ENCODE peak calls at places on chromosomes 6 and 20, in seven cellular contexts. W, T, R, K, S, Y and F are unnamed samples.
A peak's percentile ranks its signal among the peaks of the same experiment; 100 is the strongest.

GRCh38 chr20:47506335-47506734 is 4.6 kb downstream of the NCOA3 start:
- DNase-seq in W (no peak), T (peak; percentile 10), R (no peak), K (no peak), S (no peak), Y (no peak), F (no peak)

GRCh38 chr20:23136893-23137745 is 51.0 kb upstream of the CD93 start:
- DNase-seq in W (no peak), T (no peak), R (no peak), K (peak; percentile 57), S (no peak), Y (no peak), F (no peak)

GRCh38 chr6:145116591-145117178 is 618.6 kb downstream of the EPM2A start:
- DNase-seq in W (no peak), T (no peak), R (no peak), K (no peak), S (no peak), Y (no peak), F (no peak)

GRCh38 chr20:32506721-32507120 is 78.4 kb downstream of the NOL4L start:
- DNase-seq in W (no peak), T (no peak), R (no peak), K (no peak), S (no peak), Y (no peak), F (no peak)

GRCh38 chr6:20056350-20056992 is 155.8 kb downstream of the MBOAT1 start:
- DNase-seq in W (no peak), T (no peak), R (peak; percentile 52), K (no peak), S (peak; percentile 44), Y (peak; percentile 8), F (no peak)

GRCh38 chr6:148348778-148349177 is 6.1 kb downstream of the SASH1 start:
- DNase-seq in W (no peak), T (no peak), R (no peak), K (no peak), S (no peak), Y (no peak), F (no peak)

GRCh38 chr6:10558575-10558974 is 37.4 kb downstream of the GCNT2 start:
- DNase-seq in W (peak; percentile 63), T (peak; percentile 16), R (no peak), K (peak; percentile 71), S (peak; percentile 34), Y (no peak), F (no peak)

GRCh38 chr20:44720617-44720993 is 5.4 kb downstream of the CCN5 start:
- DNase-seq in W (no peak), T (peak; percentile 24), R (peak; percentile 48), K (no peak), S (no peak), Y (peak; percentile 84), F (no peak)

GRCh38 chr6:28134015-28134414 is 7.7 kb upstream of the ZKSCAN8 start:
- DNase-seq in W (no peak), T (no peak), R (peak; percentile 29), K (no peak), S (peak; percentile 45), Y (peak; percentile 32), F (peak; percentile 48)

GRCh38 chr6:36934868-36935267 is 19.7 kb upstream of the PI16 start:
- DNase-seq in W (no peak), T (no peak), R (no peak), K (no peak), S (no peak), Y (no peak), F (no peak)

GRCh38 chr6:170036916-170037315 is 254.0 kb downstream of the DLL1 start:
- DNase-seq in W (peak; percentile 7), T (no peak), R (no peak), K (peak; percentile 37), S (no peak), Y (no peak), F (no peak)

GRCh38 chr20:56409521-56409920 is 2.5 kb upstream of the CASS4 start:
- DNase-seq in W (no peak), T (no peak), R (no peak), K (no peak), S (no peak), Y (no peak), F (peak; percentile 75)

GRCh38 chr6:162364488-162364887 is 363.1 kb downstream of the PRKN start:
- DNase-seq in W (no peak), T (no peak), R (no peak), K (no peak), S (no peak), Y (no peak), F (no peak)

GRCh38 chr6:49787176-49787575 is at the start of gene PGK2:
- DNase-seq in W (no peak), T (no peak), R (peak; percentile 29), K (no peak), S (no peak), Y (no peak), F (no peak)

GRCh38 chr6:169589293-169589692 is 112.5 kb downstream of the WDR27 start:
- DNase-seq in W (peak; percentile 51), T (no peak), R (no peak), K (no peak), S (peak; percentile 88), Y (peak; percentile 2), F (no peak)

GRCh38 chr6:167079853-167080297 is 43.0 kb upstream of the CCR6 start:
- DNase-seq in W (peak; percentile 54), T (no peak), R (no peak), K (no peak), S (no peak), Y (peak; percentile 8), F (no peak)

GRCh38 chr6:13454286-13455221 is 32.8 kb downstream of the GFOD1 start:
- DNase-seq in W (peak; percentile 62), T (no peak), R (no peak), K (peak; percentile 84), S (peak; percentile 32), Y (no peak), F (peak; percentile 87)

GRCh38 chr6:131136021-131136847 is 967 bp downstream of the AKAP7 start:
- DNase-seq in W (peak; percentile 16), T (no peak), R (no peak), K (no peak), S (peak; percentile 60), Y (peak; percentile 15), F (no peak)

GRCh38 chr6:157670466-157671186 is 152.4 kb upstream of the SNX9 start:
- DNase-seq in W (no peak), T (no peak), R (no peak), K (peak; percentile 78), S (no peak), Y (no peak), F (peak; percentile 27)

GRCh38 chr6:132007474-132008190 is 56.5 kb upstream of the CCN2 start:
- DNase-seq in W (no peak), T (no peak), R (no peak), K (no peak), S (no peak), Y (peak; percentile 38), F (no peak)

DNA sequence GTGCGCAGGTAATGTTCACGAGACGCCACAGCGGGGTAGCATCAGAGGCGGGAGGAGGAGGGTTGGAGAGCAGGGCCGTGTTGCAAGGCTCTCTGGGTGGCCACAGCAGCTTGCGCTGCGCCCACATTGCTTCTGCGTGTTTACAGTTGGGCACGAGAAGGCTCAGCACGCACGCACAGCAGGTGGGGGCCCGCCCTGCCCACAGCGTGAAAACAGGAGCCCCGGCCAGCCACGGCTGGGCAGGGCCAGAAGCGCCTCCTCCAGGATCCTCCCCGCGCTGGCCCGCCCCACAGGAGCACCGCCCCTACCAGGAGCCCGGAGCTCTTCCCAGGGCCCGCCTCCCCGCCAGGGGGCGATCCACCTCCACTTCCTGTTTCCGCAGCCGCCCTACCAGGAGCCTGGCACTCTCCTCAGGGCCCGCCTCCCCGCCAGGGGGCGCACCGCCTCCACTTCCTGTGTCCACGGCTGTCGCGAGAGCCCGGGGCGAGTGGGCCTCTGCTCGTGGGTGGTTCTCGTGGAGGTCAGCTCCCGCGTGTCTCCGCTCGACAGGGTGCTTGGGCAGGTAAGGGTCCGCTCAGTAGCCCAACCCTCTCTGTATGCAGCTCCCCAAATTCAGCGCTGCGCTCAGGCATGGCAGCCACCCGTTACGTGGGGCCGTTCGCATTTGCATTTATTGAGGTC is at the start of gene FAM50B:
- DNase-seq in W (peak; percentile 94), T (peak; percentile 90), R (no peak), K (peak; percentile 96), S (peak; percentile 86), Y (no peak), F (peak; percentile 84)
- H3K27ac ChIP-seq in W (peak within 1 kb of the TSS; percentile 74), T (peak within 1 kb of the TSS; percentile 64), R (no peak within 1 kb of the TSS), K (peak within 1 kb of the TSS; percentile 67), S (peak within 1 kb of the TSS; percentile 21), Y (no peak within 1 kb of the TSS), F (peak within 1 kb of the TSS; percentile 43)

DNA sequence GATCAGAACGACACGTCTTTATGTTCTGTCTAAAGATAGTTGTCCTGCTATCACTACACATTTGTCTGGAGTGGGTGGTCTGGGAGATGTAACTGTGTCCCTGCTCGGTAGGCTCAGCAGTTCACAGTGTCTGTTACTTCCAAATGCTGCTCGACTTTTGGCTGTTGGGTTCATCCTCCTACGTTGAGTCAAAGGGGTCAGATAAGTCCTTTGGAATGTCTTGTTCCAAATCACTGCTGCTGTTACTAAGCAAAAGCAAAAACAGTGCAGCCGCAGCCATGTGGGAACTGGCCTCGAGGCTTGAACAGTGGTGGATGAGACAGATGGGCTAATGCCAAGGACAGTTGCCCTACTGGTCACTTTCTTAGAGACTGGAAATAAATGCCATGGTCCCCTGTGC is 272.2 kb upstream of the MAP3K7 start:
- DNase-seq in W (no peak), T (no peak), R (no peak), K (no peak), S (no peak), Y (no peak), F (no peak)
- TF ChIP-seq POLR2AphosphoS5 in W (no peak), T (no peak), R (no peak), K (no peak), S (no peak), Y (no peak), F (no peak)

DNA sequence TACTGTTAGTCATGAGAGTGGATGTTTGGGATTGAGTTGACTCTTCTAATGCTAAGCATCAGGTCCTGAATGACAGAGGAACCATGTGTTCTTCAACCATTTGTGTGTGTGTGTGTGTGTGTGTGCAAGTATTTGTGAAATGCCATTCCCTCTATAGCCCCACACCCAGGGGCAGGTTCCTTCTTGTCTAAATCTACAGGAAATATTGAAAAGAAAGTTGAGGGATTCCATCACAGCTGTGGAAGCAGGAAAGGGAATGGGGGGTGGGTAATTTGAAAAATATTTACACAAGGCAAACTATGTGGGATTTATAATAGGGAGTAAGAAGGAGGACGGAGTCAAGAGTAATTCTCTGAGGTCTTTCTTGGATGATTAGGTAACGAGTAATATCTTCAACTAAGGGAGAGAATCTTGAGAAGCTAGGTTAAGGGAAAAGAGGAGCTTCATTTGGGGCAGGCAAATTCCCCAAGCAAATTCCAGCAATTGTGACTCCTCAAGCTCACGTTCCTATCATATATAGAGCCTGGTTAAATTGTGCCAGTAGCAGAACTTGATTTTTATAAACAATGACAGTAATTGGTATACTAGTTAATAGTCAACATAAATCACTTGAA is 113.5 kb upstream of the SGK1 start:
- DNase-seq in W (no peak), T (no peak), R (no peak), K (no peak), S (no peak), Y (no peak), F (no peak)
- H3K27ac ChIP-seq in W (no peak overlapping the region), T (no peak overlapping the region), R (no peak overlapping the region), K (no peak overlapping the region), S (no peak overlapping the region), Y (no peak overlapping the region), F (no peak overlapping the region)

DNA sequence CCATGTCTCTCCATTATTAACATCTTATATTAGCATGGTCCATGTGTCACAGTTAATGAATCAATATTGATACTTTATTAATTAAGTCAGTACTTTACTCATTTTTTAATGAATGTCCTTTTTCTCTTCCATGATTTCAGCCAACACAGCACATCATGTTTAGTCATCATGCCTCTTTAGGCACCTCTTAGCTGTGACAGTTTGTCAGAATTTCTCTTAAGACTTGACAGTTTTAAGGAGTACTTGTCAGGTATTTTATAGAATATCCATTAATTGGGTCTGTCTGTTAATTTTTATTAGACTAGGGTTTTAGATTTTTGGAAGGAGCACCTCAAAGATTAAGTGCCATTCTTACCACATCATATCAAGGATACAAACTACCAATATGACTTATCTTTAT is 729.4 kb downstream of the HACE1 start:
- DNase-seq in W (no peak), T (no peak), R (no peak), K (no peak), S (no peak), Y (no peak), F (no peak)
- TF ChIP-seq POLR2AphosphoS5 in W (no peak), T (no peak), R (no peak), K (no peak), S (no peak), Y (no peak), F (no peak)